ENCODE peak calls at places on chromosomes 16 and 17, in nine cellular contexts. M is stomach; F is activated T-helper 1 cell treated with anti-CD3 and anti-CD28 coated beads, Interleukin-12 subunit alpha, Interleukin-12 subunit beta, Interleukin-2, Interleukin-4 antibody, amounts not matched to agents 30 ng/mL and 10 ng/mL and 1 ng/mL, durations not matched to agents 14 hours and 24 hours and 36 hours; G is AG09309; Q is A549; A is Calu3; B is GM23338; H is GM03348; X is bronchial epithelial cell. Y is an unnamed sample.
A peak's percentile ranks its signal among the peaks of the same experiment; 100 is the strongest.

GRCh38 chr17:81322271-81323082 is 27.4 kb upstream of the SLC38A10 start:
- DNase-seq in M (no peak), F (peak; percentile 33), G (no peak), Q (peak; percentile 89), A (no peak), B (peak; percentile 69), H (peak; percentile 70), X (no peak), Y (no peak)

GRCh38 chr17:36978810-36979584 is 30.2 kb downstream of the AATF start:
- DNase-seq in M (no peak), F (no peak), G (no peak), Q (no peak), A (no peak), B (no peak), H (peak; percentile 41), X (peak; percentile 47), Y (no peak)

GRCh38 chr17:46770818-46771600 is 47.5 kb downstream of the WNT3 start:
- DNase-seq in M (peak; percentile 42), F (no peak), G (no peak), Q (peak; percentile 62), A (peak; percentile 82), B (peak; percentile 68), H (peak; percentile 79), X (no peak), Y (no peak)

GRCh38 chr16:68490829-68491575 is 42.7 kb upstream of the SMPD3 start:
- DNase-seq in M (peak; percentile 90), F (no peak), G (peak; percentile 16), Q (peak; percentile 62), A (peak; percentile 84), B (peak; percentile 28), H (peak; percentile 51), X (peak; percentile 96), Y (no peak)

GRCh38 chr17:19341211-19341631 is 21.3 kb downstream of the B9D1 start:
- DNase-seq in M (no peak), F (no peak), G (no peak), Q (no peak), A (no peak), B (no peak), H (no peak), X (no peak), Y (no peak)

GRCh38 chr17:28086519-28086918 is 44.0 kb downstream of the NLK start:
- DNase-seq in M (no peak), F (no peak), G (no peak), Q (no peak), A (no peak), B (no peak), H (no peak), X (peak; percentile 63), Y (no peak)

GRCh38 chr17:36858119-36859002 is 78.9 kb upstream of the LHX1 start:
- DNase-seq in M (no peak), F (no peak), G (no peak), Q (no peak), A (peak; percentile 60), B (no peak), H (no peak), X (peak; percentile 75), Y (no peak)

GRCh38 chr16:76780556-76780955 is 410.4 kb upstream of the MON1B start:
- DNase-seq in M (no peak), F (no peak), G (no peak), Q (no peak), A (no peak), B (no peak), H (no peak), X (peak; percentile 59), Y (no peak)

GRCh38 chr17:27560668-27561067 is 70.3 kb upstream of the LGALS9 start:
- DNase-seq in M (peak; percentile 50), F (no peak), G (no peak), Q (no peak), A (no peak), B (no peak), H (peak; percentile 45), X (peak; percentile 25), Y (no peak)

GRCh38 chr17:34598161-34598776 is 18.9 kb downstream of the TMEM132E start:
- DNase-seq in M (no peak), F (no peak), G (no peak), Q (no peak), A (no peak), B (peak; percentile 71), H (no peak), X (no peak), Y (no peak)

GRCh38 chr17:58995247-58995940 is 111.3 kb downstream of the TRIM37 start:
- DNase-seq in M (no peak), F (no peak), G (no peak), Q (no peak), A (no peak), B (no peak), H (peak; percentile 17), X (no peak), Y (no peak)

GRCh38 chr16:19223235-19223847 is 55.3 kb downstream of the SYT17 start:
- DNase-seq in M (peak; percentile 81), F (no peak), G (no peak), Q (no peak), A (peak; percentile 39), B (peak; percentile 76), H (no peak), X (peak; percentile 16), Y (no peak)

GRCh38 chr16:84979516-84979915 is 31.8 kb downstream of the ZDHHC7 start:
- DNase-seq in M (no peak), F (no peak), G (no peak), Q (no peak), A (no peak), B (no peak), H (no peak), X (peak; percentile 73), Y (no peak)

GRCh38 chr16:89198417-89199240 is 1.7 kb downstream of the SLC22A31 start:
- DNase-seq in M (no peak), F (no peak), G (no peak), Q (no peak), A (no peak), B (no peak), H (no peak), X (no peak), Y (no peak)

GRCh38 chr17:42562845-42563509 is 1.0 kb downstream of the COASY start:
- DNase-seq in M (no peak), F (no peak), G (no peak), Q (no peak), A (no peak), B (no peak), H (no peak), X (no peak), Y (no peak)

GRCh38 chr17:77002103-77003045 is 134.2 kb downstream of the MGAT5B start:
- DNase-seq in M (no peak), F (no peak), G (no peak), Q (peak; percentile 99), A (peak; percentile 81), B (peak; percentile 40), H (no peak), X (peak; percentile 69), Y (no peak)

GRCh38 chr17:57567278-57567677 is 177.8 kb downstream of the CCDC182 start:
- DNase-seq in M (no peak), F (no peak), G (no peak), Q (no peak), A (no peak), B (no peak), H (no peak), X (no peak), Y (no peak)

GRCh38 chr17:673200-673681 is 41.4 kb downstream of the VPS53 start:
- DNase-seq in M (no peak), F (no peak), G (no peak), Q (no peak), A (no peak), B (peak; percentile 93), H (no peak), X (no peak), Y (no peak)

GRCh38 chr16:84247341-84247740 is 7.5 kb upstream of the KCNG4 start:
- DNase-seq in M (no peak), F (no peak), G (no peak), Q (no peak), A (no peak), B (no peak), H (no peak), X (no peak), Y (no peak)

GRCh38 chr17:830381-830780 is 48.2 kb downstream of the MRM3 start:
- DNase-seq in M (no peak), F (no peak), G (no peak), Q (no peak), A (no peak), B (no peak), H (no peak), X (no peak), Y (no peak)

GRCh38 chr16:59148756-59149155 is 414.6 kb upstream of the GOT2 start:
- DNase-seq in M (no peak), F (no peak), G (no peak), Q (no peak), A (no peak), B (no peak), H (peak; percentile 3), X (no peak), Y (peak; percentile 11)

GRCh38 chr17:32998111-32998892 is 6.7 kb downstream of the SPACA3 start:
- DNase-seq in M (peak; percentile 87), F (peak; percentile 49), G (peak; percentile 29), Q (peak; percentile 79), A (peak; percentile 83), B (peak; percentile 94), H (peak; percentile 90), X (peak; percentile 54), Y (peak; percentile 13)

Y was measured in GM04503.